ENCODE peak calls at places on chromosomes 12 and 14, in seven cellular contexts. J is mesendoderm; B is amniotic epithelial cell; Q is stimulated activated naive CD4-positive, alpha-beta T cell; P is fibroblast of lung; V is iris pigment epithelial cell; D is fibroblast of villous mesenchyme. I is an unnamed sample.

GRCh38 chr12:77124767-77125166 is 59.4 kb upstream of the E2F7 start:
- DNase-seq in J (no peak), B (peak; percentile 20), Q (no peak), P (peak; percentile 85), V (peak; percentile 34), D (no peak), I (no peak)

GRCh38 chr14:55936691-55937090 is 181.5 kb upstream of the PELI2 start:
- DNase-seq in J (peak; percentile 79), B (peak; percentile 41), Q (no peak), P (peak; percentile 11), V (no peak), D (no peak), I (no peak)

GRCh38 chr12:6834873-6835272 is 5.9 kb upstream of the GNB3 start:
- DNase-seq in J (peak; percentile 39), B (no peak), Q (no peak), P (no peak), V (peak; percentile 15), D (no peak), I (no peak)

GRCh38 chr14:92677087-92677668 is 71.2 kb downstream of the LGMN start:
- DNase-seq in J (no peak), B (no peak), Q (no peak), P (no peak), V (no peak), D (no peak), I (no peak)

GRCh38 chr12:132429122-132429931 is 60.6 kb upstream of the FBRSL1 start:
- DNase-seq in J (peak; percentile 64), B (no peak), Q (no peak), P (no peak), V (no peak), D (no peak), I (no peak)

GRCh38 chr14:96795443-96795842 is 1.7 kb upstream of the VRK1 start:
- DNase-seq in J (no peak), B (no peak), Q (no peak), P (no peak), V (no peak), D (no peak), I (no peak)

GRCh38 chr14:81384900-81385299 is 15.2 kb downstream of the STON2 start:
- DNase-seq in J (no peak), B (no peak), Q (no peak), P (peak; percentile 95), V (peak; percentile 45), D (peak; percentile 7), I (no peak)

GRCh38 chr14:71267691-71268090 is 360.4 kb downstream of the PCNX1 start:
- DNase-seq in J (no peak), B (no peak), Q (no peak), P (no peak), V (peak; percentile 51), D (peak; percentile 43), I (no peak)

GRCh38 chr14:69045857-69046351 is 66.8 kb upstream of the ACTN1 start:
- DNase-seq in J (no peak), B (peak; percentile 40), Q (no peak), P (peak; percentile 70), V (peak; percentile 44), D (peak; percentile 79), I (peak; percentile 4)

GRCh38 chr14:105477659-105478623 is 3.3 kb downstream of the CRIP2 start:
- DNase-seq in J (no peak), B (no peak), Q (peak; percentile 66), P (no peak), V (no peak), D (no peak), I (no peak)

GRCh38 chr14:92867246-92867925 is 55.6 kb upstream of the CHGA start:
- DNase-seq in J (no peak), B (no peak), Q (no peak), P (no peak), V (no peak), D (no peak), I (no peak)

GRCh38 chr12:2294651-2295475 is 242.1 kb downstream of the CACNA1C start:
- DNase-seq in J (no peak), B (peak; percentile 77), Q (no peak), P (peak; percentile 57), V (peak; percentile 64), D (peak; percentile 90), I (no peak)